ENCODE peak calls at places on chromosomes 12 and 14, in six cellular contexts. Q is GM12891, E is stomach, A is GM23338, P is SK-N-SH, M is transverse colon. N is an unnamed sample.

GRCh38 chr12:2813573-2814185 is 1.2 kb downstream of the ITFG2 start:
- DNase-seq in Q (peak), E (no peak), A (peak), P (peak), M (peak), N (no peak)

GRCh38 chr12:67698711-67699603 is 50.4 kb downstream of the DYRK2 start:
- DNase-seq in Q (peak), E (no peak), A (no peak), P (no peak), M (no peak), N (no peak)

GRCh38 chr14:94904636-94905035 is 134.7 kb upstream of the GSC start:
- DNase-seq in Q (no peak), E (no peak), A (peak), P (no peak), M (no peak), N (no peak)

GRCh38 chr12:115910057-115910456 is 367.4 kb downstream of the MED13L start:
- DNase-seq in Q (no peak), E (no peak), A (no peak), P (no peak), M (no peak), N (no peak)

GRCh38 chr12:87428701-87429277 is 600.4 kb downstream of the C12orf50 start:
- DNase-seq in Q (no peak), E (no peak), A (no peak), P (no peak), M (no peak), N (no peak)

GRCh38 chr12:106307176-106307575 is 4.6 kb downstream of the TCP11L2 start:
- DNase-seq in Q (no peak), E (no peak), A (no peak), P (no peak), M (no peak), N (no peak)

GRCh38 chr12:124321040-124321481 is 26.2 kb downstream of the RFLNA start:
- DNase-seq in Q (peak), E (peak), A (peak), P (peak), M (peak), N (no peak)

GRCh38 chr14:89014570-89014847 is 190.1 kb downstream of the TTC8 start:
- DNase-seq in Q (no peak), E (no peak), A (no peak), P (no peak), M (no peak), N (no peak)

GRCh38 chr12:106000376-106001104 is 138.2 kb downstream of the NUAK1 start:
- DNase-seq in Q (no peak), E (no peak), A (no peak), P (no peak), M (no peak), N (no peak)

GRCh38 chr12:132471011-132471857 is 18.7 kb upstream of the FBRSL1 start:
- DNase-seq in Q (no peak), E (peak), A (no peak), P (no peak), M (peak), N (no peak)

GRCh38 chr12:131340616-131341210 is 370.2 kb upstream of the SFSWAP start:
- DNase-seq in Q (no peak), E (no peak), A (no peak), P (no peak), M (no peak), N (peak)

GRCh38 chr12:112803620-112804279 is 12.2 kb downstream of the RPH3A start:
- DNase-seq in Q (no peak), E (no peak), A (peak), P (no peak), M (no peak), N (no peak)

GRCh38 chr14:101603096-101603495 is 41.8 kb downstream of the DIO3 start:
- DNase-seq in Q (no peak), E (no peak), A (no peak), P (no peak), M (peak), N (peak)

GRCh38 chr14:77140343-77140936 is 1.2 kb downstream of the ZDHHC22 start:
- DNase-seq in Q (no peak), E (no peak), A (no peak), P (no peak), M (no peak), N (no peak)

GRCh38 chr12:90999946-91000345 is 4.8 kb downstream of the EPYC start:
- DNase-seq in Q (no peak), E (no peak), A (no peak), P (no peak), M (no peak), N (no peak)

GRCh38 chr12:105622846-105623245 is 292.4 kb downstream of the C12orf75 start:
- DNase-seq in Q (no peak), E (no peak), A (no peak), P (no peak), M (no peak), N (no peak)

GRCh38 chr14:102971314-102971713 is 48.9 kb downstream of the AMN start:
- DNase-seq in Q (no peak), E (no peak), A (no peak), P (no peak), M (no peak), N (no peak)
- TF ChIP-seq POLR2AphosphoS5 in Q (no peak), E (no peak), A (no peak), P (no peak), M (no peak), N (no peak)

GRCh38 chr14:93303659-93304058 is 29.2 kb downstream of the BTBD7 start:
- DNase-seq in Q (no peak), E (no peak), A (no peak), P (no peak), M (no peak), N (no peak)

GRCh38 chr14:93301821-93302447 is 30.9 kb downstream of the BTBD7 start:
- DNase-seq in Q (no peak), E (no peak), A (peak), P (no peak), M (no peak), N (no peak)

GRCh38 chr14:93295541-93296220 is 37.2 kb downstream of the BTBD7 start:
- DNase-seq in Q (no peak), E (no peak), A (no peak), P (peak), M (no peak), N (no peak)

GRCh38 chr14:93302688-93303581 is 29.9 kb downstream of the BTBD7 start:
- DNase-seq in Q (no peak), E (no peak), A (no peak), P (no peak), M (no peak), N (no peak)

GRCh38 chr14:93299831-93300230 is 33.0 kb downstream of the BTBD7 start:
- DNase-seq in Q (no peak), E (no peak), A (no peak), P (no peak), M (no peak), N (no peak)
- TF ChIP-seq POLR2AphosphoS5 in Q (no peak), E (no peak), A (no peak), P (no peak), M (no peak), N (no peak)

DNA sequence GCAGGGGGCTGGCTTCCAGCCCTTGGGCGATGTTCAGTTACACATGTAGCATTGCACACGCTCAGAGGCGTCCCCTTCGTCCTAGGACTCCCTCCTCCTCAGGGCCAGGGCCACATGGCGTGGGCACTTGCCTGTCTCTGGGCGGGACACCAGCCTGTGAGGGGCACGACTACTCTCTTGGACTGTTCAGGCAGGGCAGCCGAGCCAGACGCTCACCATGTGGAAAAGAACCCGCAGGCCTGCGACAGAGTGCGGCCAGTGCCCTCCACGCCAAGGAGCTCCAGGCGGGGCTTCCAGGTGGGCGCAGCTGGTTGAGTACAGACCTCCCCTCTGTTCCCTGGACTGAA is 20.9 kb downstream of the MTA1 start:
- DNase-seq in Q (no peak), E (no peak), A (no peak), P (no peak), M (no peak), N (no peak)
- TF ChIP-seq POLR2AphosphoS5 in Q (no peak), E (no peak), A (no peak), P (no peak), M (no peak), N (no peak)

GRCh38 chr12:28130625-28131598 is 59.3 kb upstream of the CCDC91 start:
- DNase-seq in Q (no peak), E (no peak), A (no peak), P (no peak), M (no peak), N (no peak)
- TF ChIP-seq POLR2AphosphoS5 in Q (no peak), E (peak), A (no peak), P (no peak), M (no peak), N (peak)

DNA sequence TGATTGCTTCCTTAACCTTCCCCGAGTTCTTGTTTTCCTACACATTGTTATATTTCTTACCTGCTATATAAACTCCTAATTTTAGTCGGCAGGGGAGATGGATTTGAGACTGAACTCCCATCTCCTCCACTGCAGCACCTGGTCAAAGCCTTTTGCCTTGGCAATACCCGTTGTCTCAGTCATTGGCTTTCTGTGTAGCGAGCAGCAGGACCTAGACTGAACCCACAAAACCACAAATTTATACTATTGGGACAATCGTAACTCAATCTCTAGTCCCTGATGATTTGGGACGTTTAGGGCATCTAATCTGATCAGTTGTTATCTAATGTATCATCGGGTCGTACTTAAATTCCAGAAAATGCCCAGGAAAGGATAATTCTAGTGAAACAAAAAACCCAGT is 37.8 kb upstream of the BAZ1A start:
- DNase-seq in Q (no peak), E (no peak), A (no peak), P (no peak), M (no peak), N (no peak)
- TF ChIP-seq POLR2AphosphoS5 in Q (no peak), E (no peak), A (no peak), P (no peak), M (no peak), N (no peak)

GRCh38 chr14:23438130-23438893 is 2.9 kb upstream of the MYH7 start:
- DNase-seq in Q (no peak), E (no peak), A (no peak), P (no peak), M (no peak), N (no peak)

GRCh38 chr14:23437142-23438129 is 2.0 kb upstream of the MYH7 start:
- DNase-seq in Q (no peak), E (no peak), A (no peak), P (no peak), M (no peak), N (peak)

GRCh38 chr14:23434488-23435219 is 806 bp downstream of the MYH7 start:
- DNase-seq in Q (no peak), E (peak), A (no peak), P (no peak), M (peak), N (no peak)

GRCh38 chr14:23435540-23436326 is at the start of gene MYH7:
- DNase-seq in Q (no peak), E (no peak), A (no peak), P (no peak), M (peak), N (peak)

GRCh38 chr14:23436327-23437141 is 1.1 kb upstream of the MYH7 start:
- DNase-seq in Q (no peak), E (no peak), A (no peak), P (no peak), M (peak), N (peak)
- TF ChIP-seq POLR2AphosphoS5 in Q (no peak), E (no peak), A (no peak), P (no peak), M (no peak), N (no peak)

GRCh38 chr14:50926851-50927386 is 17.4 kb downstream of the PYGL start:
- DNase-seq in Q (no peak), E (no peak), A (no peak), P (no peak), M (no peak), N (no peak)
- TF ChIP-seq POLR2AphosphoS5 in Q (no peak), E (no peak), A (no peak), P (no peak), M (no peak), N (no peak)

GRCh38 chr12:57215668-57216013 is 953 bp upstream of the NXPH4 start:
- DNase-seq in Q (peak), E (no peak), A (no peak), P (no peak), M (no peak), N (no peak)
- TF ChIP-seq POLR2AphosphoS5 in Q (no peak), E (no peak), A (no peak), P (no peak), M (no peak), N (no peak)

GRCh38 chr12:92442782-92443181 is 260.0 kb upstream of the PLEKHG7 start:
- DNase-seq in Q (no peak), E (no peak), A (no peak), P (no peak), M (no peak), N (no peak)
- TF ChIP-seq POLR2AphosphoS5 in Q (no peak), E (no peak), A (no peak), P (no peak), M (no peak), N (no peak)

GRCh38 chr14:92475451-92476187 is 38.0 kb upstream of the RIN3 start:
- DNase-seq in Q (no peak), E (no peak), A (no peak), P (no peak), M (peak), N (no peak)
- TF ChIP-seq POLR2AphosphoS5 in Q (no peak), E (peak), A (no peak), P (no peak), M (no peak), N (no peak)

N was measured in vagina.